ENCODE peak calls at places on chromosomes 5 and 9, in five cellular contexts. R is GM12878; C is ureter; Y is endothelial cell; Q is activated T-helper 9 cell treated with anti-CD3 and anti-CD28 coated beads, Interleukin-2, amount 50 U/mL, for 16 hours. D is an unnamed sample.

GRCh38 chr5:158925314-158925713 is 174.4 kb downstream of the EBF1 start:
- DNase-seq in R (no peak), Y (no peak), C (no peak), Q (no peak), D (no peak)

GRCh38 chr9:125631391-125632085 is 75.5 kb downstream of the MAPKAP1 start:
- DNase-seq in Q (no peak), Y (peak; percentile 19), C (no peak), R (no peak), D (no peak)

GRCh38 chr9:20898885-20899554 is 132.4 kb downstream of the HACD4 start:
- DNase-seq in Q (no peak), Y (no peak), C (no peak), R (no peak), D (no peak)

GRCh38 chr9:125341566-125341965 is 79.9 kb downstream of the GAPVD1 start:
- DNase-seq in R (no peak), Y (no peak), C (no peak), Q (no peak), D (no peak)

GRCh38 chr5:10479226-10479721 is 37.6 kb downstream of the ROPN1L start:
- DNase-seq in R (no peak), Y (no peak), C (no peak), Q (no peak), D (no peak)

GRCh38 chr5:116084891-116085715 is at the start of gene COMMD10:
- DNase-seq in R (peak; percentile 56), C (peak; percentile 74), Y (peak; percentile 74), Q (peak; percentile 63), D (peak; percentile 68)

GRCh38 chr9:124941689-124942561 is 1.0 kb upstream of the GOLGA1 start:
- DNase-seq in Q (peak; percentile 29), R (peak; percentile 19), C (peak; percentile 70), Y (peak; percentile 45), D (peak; percentile 48)

GRCh38 chr9:3963266-3964019 is 336.4 kb downstream of the GLIS3 start:
- DNase-seq in R (no peak), Q (no peak), Y (no peak), C (peak; percentile 48), D (no peak)

GRCh38 chr9:136798708-136799078 is 2.6 kb downstream of the CCDC183 start:
- DNase-seq in C (no peak), R (no peak), Q (no peak), Y (no peak), D (no peak)

D was measured in T-helper 17 cell.